ENCODE peak calls at places on chromosomes 5 and 9, in eight cellular contexts. T is AG04449; M is CD8-positive, alpha-beta T cell; F is choroid plexus epithelial cell; Y is dorsolateral prefrontal cortex; W is bronchial epithelial cell; E is astrocyte of the spinal cord; S is SK-N-SH. B is an unnamed sample.

GRCh38 chr9:13470836-13471235 is 191.3 kb upstream of the MPDZ start:
- DNase-seq in T (no peak), M (no peak), F (no peak), Y (no peak), W (no peak), E (no peak), S (no peak), B (no peak)

GRCh38 chr9:119765632-119766031 is 396.4 kb upstream of the BRINP1 start:
- DNase-seq in T (no peak), M (no peak), F (no peak), Y (no peak), W (no peak), E (no peak), S (no peak), B (no peak)

GRCh38 chr5:78734094-78734845 is 85.7 kb upstream of the LHFPL2 start:
- DNase-seq in T (no peak), M (no peak), F (no peak), Y (no peak), W (no peak), E (no peak), S (no peak), B (no peak)

GRCh38 chr5:77645158-77645994 is 6.9 kb upstream of the OTP start:
- DNase-seq in T (no peak), M (no peak), F (no peak), Y (no peak), W (no peak), E (no peak), S (peak; percentile 93), B (no peak)

GRCh38 chr9:32524558-32525461 is 1.2 kb downstream of the RIGI start:
- DNase-seq in T (no peak), M (no peak), F (peak; percentile 38), Y (no peak), W (peak; percentile 73), E (no peak), S (no peak), B (no peak)

GRCh38 chr9:76456202-76456926 is 2.6 kb upstream of the GCNT1 start:
- DNase-seq in T (no peak), M (peak; percentile 2), F (peak; percentile 64), Y (no peak), W (peak; percentile 14), E (peak; percentile 51), S (no peak), B (no peak)

GRCh38 chr9:4939118-4939561 is 45.9 kb upstream of the JAK2 start:
- DNase-seq in T (no peak), M (no peak), F (no peak), Y (no peak), W (no peak), E (no peak), S (no peak), B (no peak)

GRCh38 chr5:167763772-167764171 is 527.7 kb upstream of the WWC1 start:
- DNase-seq in T (peak; percentile 67), M (no peak), F (no peak), Y (no peak), W (peak; percentile 96), E (no peak), S (no peak), B (no peak)

GRCh38 chr5:99032234-99033013 is 103.6 kb upstream of the CHD1 start:
- DNase-seq in T (peak; percentile 45), M (no peak), F (peak; percentile 93), Y (no peak), W (peak; percentile 71), E (peak; percentile 83), S (peak; percentile 46), B (peak; percentile 41)

GRCh38 chr9:91905958-91906585 is 44.0 kb downstream of the ROR2 start:
- DNase-seq in T (no peak), M (peak; percentile 33), F (no peak), Y (no peak), W (no peak), E (no peak), S (no peak), B (no peak)

GRCh38 chr5:55636711-55637110 is 75.4 kb downstream of the SLC38A9 start:
- DNase-seq in T (no peak), M (no peak), F (peak; percentile 62), Y (no peak), W (peak; percentile 75), E (no peak), S (no peak), B (no peak)

GRCh38 chr5:9533096-9533495 is 12.8 kb downstream of the SEMA5A start:
- DNase-seq in T (no peak), M (no peak), F (peak; percentile 70), Y (no peak), W (no peak), E (no peak), S (no peak), B (no peak)

GRCh38 chr5:77642915-77643653 is 4.6 kb upstream of the OTP start:
- DNase-seq in T (no peak), M (no peak), F (no peak), Y (no peak), W (no peak), E (no peak), S (peak; percentile 51), B (no peak)

GRCh38 chr9:118929317-118929716 is 439.9 kb downstream of the BRINP1 start:
- DNase-seq in T (peak; percentile 29), M (no peak), F (peak; percentile 14), Y (no peak), W (peak; percentile 3), E (peak; percentile 74), S (no peak), B (peak; percentile 84)

DNA sequence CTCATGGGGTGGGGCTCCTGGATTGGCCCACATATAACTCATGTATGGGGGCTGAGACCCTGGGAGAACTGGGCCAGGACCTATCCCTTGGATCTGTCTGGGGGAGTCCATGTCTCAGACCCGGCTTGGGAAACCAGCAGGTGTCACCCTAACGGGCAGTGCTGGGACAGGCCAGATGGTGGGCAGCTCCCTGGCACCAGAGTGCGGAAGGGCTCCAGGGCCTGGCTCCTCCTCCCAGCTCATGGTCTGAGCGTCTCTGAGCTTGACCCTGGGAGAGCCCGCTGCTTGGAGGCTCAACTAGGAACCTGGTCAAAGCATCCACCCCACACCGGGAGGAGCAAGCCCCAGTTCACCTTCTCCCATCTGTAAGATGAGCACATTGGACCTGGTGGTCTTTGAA is 15.5 kb upstream of the NCS1 start:
- DNase-seq in T (no peak), M (no peak), F (no peak), Y (no peak), W (no peak), E (no peak), S (peak; percentile 70), B (no peak)
- H3K4me3 ChIP-seq in T (no peak overlapping the region), M (no peak overlapping the region), F (no peak overlapping the region), Y (no peak overlapping the region), W (no peak overlapping the region), E (no peak overlapping the region), S (no peak overlapping the region), B (no peak overlapping the region)

DNA sequence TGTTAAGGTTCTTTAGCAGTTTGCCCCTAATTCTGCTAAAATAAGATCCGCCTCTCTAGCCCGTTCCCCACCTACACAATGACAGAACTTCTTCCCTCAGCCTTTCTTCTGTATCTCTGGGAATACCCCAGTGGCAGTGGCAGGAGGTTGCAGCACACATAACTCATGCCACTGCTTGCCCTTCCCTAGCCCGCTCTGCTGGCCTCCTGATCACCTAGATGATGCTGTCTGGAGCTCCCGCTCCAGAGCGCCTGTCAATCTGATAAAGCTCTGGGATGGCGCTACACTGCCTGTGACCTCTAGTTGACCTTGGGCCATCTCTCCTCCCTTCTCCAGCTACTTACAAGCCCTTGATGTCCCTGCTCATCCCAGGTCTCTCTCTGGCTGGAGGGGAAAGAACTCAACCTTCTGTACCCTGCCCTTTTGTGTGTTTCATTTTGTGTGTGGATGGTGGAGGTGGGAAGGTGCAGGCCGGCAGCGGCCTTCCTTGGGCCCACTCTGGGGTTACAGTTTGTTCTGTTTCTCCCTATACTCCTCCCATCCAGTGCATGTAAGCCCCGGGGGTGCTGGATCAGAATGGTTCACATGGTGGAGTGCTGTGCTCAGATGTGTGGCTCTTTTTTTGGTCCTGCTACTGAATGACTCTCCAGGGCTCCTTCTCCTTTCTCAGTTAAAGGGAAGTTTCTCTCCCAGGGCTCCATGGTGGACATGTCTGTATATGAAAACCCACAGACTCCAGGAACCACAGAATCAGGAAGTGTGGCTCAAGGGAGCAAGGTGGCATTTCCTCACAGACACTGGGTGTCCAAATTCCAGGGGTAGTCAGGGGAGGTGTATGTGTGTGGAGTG is 29.1 kb downstream of the MTX3 start:
- DNase-seq in T (no peak), M (no peak), F (no peak), Y (no peak), W (peak; percentile 16), E (no peak), S (peak; percentile 7), B (no peak)
- TF ChIP-seq CTCF in T (no peak), M (no peak), F (no peak), Y (no peak), W (no peak), E (no peak), S (no peak), B (no peak)

GRCh38 chr9:134332266-134332665 is 6.0 kb downstream of the RXRA start:
- DNase-seq in T (no peak), M (no peak), F (no peak), Y (no peak), W (no peak), E (no peak), S (no peak), B (no peak)
- H3K4me3 ChIP-seq in T (no peak overlapping the region), M (no peak overlapping the region), F (no peak overlapping the region), Y (no peak overlapping the region), W (no peak overlapping the region), E (no peak overlapping the region), S (no peak overlapping the region), B (no peak overlapping the region)

GRCh38 chr5:42994285-42995151 is 45.6 kb downstream of the ANXA2R start:
- DNase-seq in T (no peak), M (peak; percentile 75), F (peak; percentile 96), Y (peak; percentile 74), W (peak; percentile 67), E (peak; percentile 97), S (peak; percentile 74), B (peak; percentile 92)

GRCh38 chr5:42993516-42994284 is 46.4 kb downstream of the ANXA2R start:
- DNase-seq in T (no peak), M (no peak), F (peak; percentile 89), Y (no peak), W (peak; percentile 26), E (peak; percentile 89), S (no peak), B (no peak)

GRCh38 chr5:42992035-42992570 is 48.0 kb downstream of the ANXA2R start:
- DNase-seq in T (no peak), M (peak; percentile 65), F (peak; percentile 92), Y (no peak), W (peak; percentile 53), E (peak; percentile 89), S (peak; percentile 26), B (peak; percentile 73)

GRCh38 chr5:42991477-42992034 is 48.6 kb downstream of the ANXA2R start:
- DNase-seq in T (no peak), M (no peak), F (no peak), Y (no peak), W (no peak), E (no peak), S (no peak), B (no peak)

DNA sequence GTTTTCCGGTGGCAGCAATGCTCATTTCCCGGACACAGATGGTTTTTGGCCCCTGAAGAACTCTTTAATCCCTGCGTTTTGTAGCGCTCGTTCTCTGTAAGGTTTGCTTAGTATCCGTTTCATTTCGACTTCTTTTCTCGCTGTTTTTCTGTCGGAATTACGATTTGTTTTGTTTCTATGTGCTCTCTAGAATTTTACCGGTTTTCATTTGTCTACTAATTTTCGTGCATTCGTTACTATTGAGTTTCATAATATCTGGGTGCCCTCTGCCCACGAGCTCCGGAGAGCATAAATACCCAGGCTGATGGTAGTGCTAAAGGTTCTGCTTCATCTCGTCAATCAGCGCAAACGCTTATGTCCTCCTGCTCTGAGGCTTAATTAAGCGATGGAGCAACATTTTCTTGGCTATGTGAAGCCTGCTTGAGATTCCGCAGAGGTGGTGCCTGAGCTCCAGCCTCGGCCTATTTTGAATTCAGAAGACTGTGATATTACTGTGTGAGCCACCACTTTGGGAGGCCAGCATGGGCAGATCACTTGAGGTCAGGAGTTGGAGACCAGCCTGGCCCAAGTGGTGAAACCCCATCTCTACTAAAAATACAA is 44.9 kb downstream of the ANXA2R start:
- DNase-seq in T (no peak), M (no peak), F (peak; percentile 52), Y (no peak), W (no peak), E (no peak), S (no peak), B (no peak)
- TF ChIP-seq CTCF in T (no peak), M (peak; percentile 30), F (no peak), Y (peak; percentile 28), W (no peak), E (no peak), S (peak; percentile 1), B (no peak)

B was measured in retinal pigment epithelial cell.